ENCODE peak calls at places on chromosomes 2 and 18, in four cellular contexts. Q, G, O and Z are unnamed samples. For H3K4me1, the result is how much of the 10 kb centered on the place peaks cover.

GRCh38 chr2:238866656-238867277 is 18.9 kb downstream of the TWIST2 start:
- DNase-seq in Q (no peak), G (no peak), O (no peak), Z (no peak)

GRCh38 chr2:54139210-54139609 is 23.8 kb downstream of the ACYP2 start:
- DNase-seq in G (no peak), O (peak), Q (no peak), Z (no peak)

GRCh38 chr2:25292408-25292807 is 49.3 kb downstream of the DNMT3A start:
- DNase-seq in G (no peak), O (no peak), Q (no peak), Z (no peak)

GRCh38 chr18:62088146-62088545 is 98.7 kb downstream of the PIGN start:
- DNase-seq in O (no peak), Q (no peak), G (no peak), Z (no peak)

GRCh38 chr18:49055787-49056186 is 105.0 kb upstream of the SMAD7 start:
- DNase-seq in Q (no peak), G (no peak), O (peak), Z (peak)

GRCh38 chr2:161036926-161037325 is 123.3 kb upstream of the TANK start:
- DNase-seq in O (no peak), Q (no peak), G (no peak), Z (no peak)

GRCh38 chr2:109112-109809 is 63.0 kb upstream of the FAM110C start:
- DNase-seq in O (no peak), G (no peak), Q (no peak), Z (no peak)

GRCh38 chr2:27703638-27704341 is 40.1 kb downstream of the SLC4A1AP start:
- DNase-seq in G (peak), Q (peak), O (peak), Z (peak)

GRCh38 chr2:88540346-88540745 is 86.9 kb downstream of the EIF2AK3 start:
- DNase-seq in Q (no peak), O (peak), G (no peak), Z (no peak)

GRCh38 chr18:22471546-22472131 is 53.9 kb upstream of the CTAGE1 start:
- DNase-seq in Q (peak), O (peak), G (no peak), Z (peak)

GRCh38 chr2:152743004-152743403 is 24.6 kb downstream of the ARL6IP6 start:
- DNase-seq in G (peak), O (no peak), Q (no peak), Z (peak)

GRCh38 chr2:42339191-42339912 is 21.7 kb downstream of the COX7A2L start:
- DNase-seq in Q (no peak), O (no peak), G (no peak), Z (no peak)

GRCh38 chr2:232699110-232699509 is 2.0 kb downstream of the GIGYF2 start:
- DNase-seq in Q (no peak), G (no peak), O (no peak), Z (no peak)

GRCh38 chr2:144249035-144249637 is 270.8 kb downstream of the ZEB2 start:
- DNase-seq in O (no peak), Q (no peak), G (no peak), Z (no peak)

GRCh38 chr2:55148269-55148668 is 83.8 kb downstream of the CLHC1 start:
- DNase-seq in Q (no peak), G (no peak), O (peak), Z (no peak)

GRCh38 chr2:148642891-148643416 is 1.6 kb upstream of the EPC2 start:
- DNase-seq in O (no peak), Q (peak), G (no peak), Z (no peak)

GRCh38 chr2:57396364-57397098 is 650.1 kb upstream of the VRK2 start:
- DNase-seq in O (no peak), G (no peak), Q (no peak), Z (no peak)

GRCh38 chr18:36298113-36298701 is 694 bp downstream of the FHOD3 start:
- DNase-seq in Q (no peak), G (no peak), O (no peak), Z (no peak)

GRCh38 chr2:70111752-70112591 is 24.7 kb downstream of the PCBP1 start:
- DNase-seq in O (peak), Q (no peak), G (no peak), Z (peak)

GRCh38 chr2:26542194-26542455 is 64.2 kb upstream of the OTOF start:
- DNase-seq in G (no peak), Q (no peak), O (no peak), Z (no peak)

GRCh38 chr18:48137354-48138208 is 207.1 kb upstream of the SMAD2 start:
- DNase-seq in G (no peak), Q (peak), O (no peak), Z (no peak)

GRCh38 chr2:102061962-102062795 is 70.4 kb downstream of the IL1R2 start:
- DNase-seq in Q (no peak), G (no peak), O (peak), Z (no peak)

GRCh38 chr2:218000137-218000536 is 2.7 kb downstream of the TNS1 start:
- DNase-seq in O (peak), Q (peak), G (no peak), Z (no peak)

GRCh38 chr18:34661464-34662087 is 48.5 kb upstream of the DTNA start:
- DNase-seq in Q (no peak), G (peak), O (peak), Z (peak)

GRCh38 chr2:121490734-121491133 is 39.9 kb upstream of the RNU4ATAC start:
- DNase-seq in O (no peak), Q (no peak), G (no peak), Z (no peak)

GRCh38 chr2:173760553-173760952 is 204.6 kb downstream of the SP3 start:
- DNase-seq in G (no peak), O (peak), Q (no peak), Z (no peak)

GRCh38 chr2:159252905-159253304 is 33.6 kb downstream of the WDSUB1 start:
- DNase-seq in G (no peak), O (no peak), Q (no peak), Z (no peak)

GRCh38 chr2:211347328-211347727 is 790.9 kb downstream of the CPS1 start:
- DNase-seq in G (no peak), O (no peak), Q (no peak), Z (no peak)

GRCh38 chr2:66346241-66346664 is 88.7 kb upstream of the MEIS1 start:
- DNase-seq in O (no peak), G (no peak), Q (no peak), Z (no peak)

GRCh38 chr2:218713922-218714321 is 3.3 kb downstream of the TTLL4 start:
- DNase-seq in Q (no peak), O (no peak), G (no peak), Z (no peak)

GRCh38 chr2:220293966-220294365 is 666.5 kb downstream of the SLC4A3 start:
- DNase-seq in Q (no peak), O (no peak), G (no peak), Z (no peak)

GRCh38 chr2:45339253-45339652 is 271.8 kb downstream of the SRBD1 start:
- DNase-seq in O (no peak), G (no peak), Q (no peak), Z (no peak)

GRCh38 chr2:71716697-71717624 is 263.6 kb downstream of the DYSF start:
- DNase-seq in Q (no peak), O (peak), G (no peak), Z (no peak)

GRCh38 chr2:37993135-37993534 is 68.0 kb downstream of the RMDN2 start:
- DNase-seq in G (no peak), O (peak), Q (no peak), Z (peak)

GRCh38 chr18:45255142-45255890 is 360.0 kb upstream of the SLC14A2 start:
- DNase-seq in O (peak), G (no peak), Q (peak), Z (no peak)

GRCh38 chr2:127859712-127860085 is 1.7 kb upstream of the POLR2D start:
- DNase-seq in Q (no peak), O (no peak), G (no peak), Z (peak)

GRCh38 chr18:74264303-74265020 is 27.3 kb downstream of the CYB5A start:
- DNase-seq in O (no peak), Q (no peak), G (no peak), Z (no peak)

GRCh38 chr18:30454920-30455319 is 587.6 kb downstream of the DSC3 start:
- DNase-seq in G (no peak), Q (no peak), O (no peak), Z (no peak)
- H3K27ac ChIP-seq in G (no peak), Q (no peak), O (no peak), Z (no peak)

DNA sequence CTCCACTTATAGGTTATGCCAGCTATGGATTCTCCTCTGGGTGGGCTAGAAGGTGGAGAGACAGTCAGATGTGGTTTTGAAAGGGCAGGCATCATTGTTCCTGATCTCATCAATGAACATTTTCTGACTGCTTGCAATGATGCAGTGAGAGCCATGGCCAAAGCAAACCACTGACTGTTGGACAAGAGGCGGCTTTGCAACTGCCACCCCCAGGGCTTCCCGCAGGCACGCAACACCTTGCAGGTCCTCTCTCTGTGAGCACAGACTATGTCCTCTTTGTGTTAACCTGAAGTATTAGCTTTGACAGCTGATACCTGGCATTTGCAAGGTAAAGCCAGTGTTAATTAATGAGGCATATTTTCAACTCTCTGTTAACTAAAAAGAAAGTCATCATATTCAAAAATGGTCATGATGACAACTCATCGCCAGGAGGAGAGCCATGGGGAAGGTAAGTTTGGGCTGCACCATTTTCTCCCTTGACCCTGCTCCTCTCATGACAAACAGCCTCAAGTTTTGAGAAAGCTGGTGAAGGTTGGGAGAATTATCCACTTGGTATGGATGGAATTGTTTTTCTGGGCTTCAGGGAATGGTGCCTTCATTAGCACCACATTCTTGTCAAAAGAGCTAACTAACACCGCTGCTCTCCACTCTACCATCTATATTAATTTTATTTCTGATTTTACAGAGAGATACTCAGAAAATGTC is 14.9 kb upstream of the FAM124B start:
- DNase-seq in Q (no peak), G (no peak), O (no peak), Z (no peak)
- H3K4me3 ChIP-seq in Q (no peak), G (no peak), O (no peak), Z (no peak)

DNA sequence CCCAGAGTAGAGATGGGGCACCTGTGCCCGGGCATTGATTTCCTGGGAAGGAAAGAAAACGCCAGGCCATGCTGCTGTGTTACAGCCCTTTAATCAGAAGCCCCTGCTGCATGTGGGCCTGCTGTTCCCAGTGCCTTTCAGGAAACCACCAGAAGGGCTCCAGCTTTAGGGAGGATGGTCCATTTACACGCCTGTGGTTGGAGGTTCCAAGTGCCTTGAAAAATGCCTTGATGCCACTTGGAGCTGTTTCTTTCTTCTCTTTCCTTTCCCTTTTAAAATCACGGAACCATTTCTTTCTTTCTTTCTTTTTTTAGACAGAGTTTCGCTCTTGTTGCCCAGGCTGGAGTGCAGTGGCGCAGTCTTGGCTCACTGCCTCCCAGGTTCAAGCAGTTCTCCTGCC is 60.5 kb downstream of the AGAP1 start:
- DNase-seq in G (no peak), O (no peak), Q (no peak), Z (no peak)
- H3K4me1 ChIP-seq in G (under half), O (under half), Q (under half), Z (under half)

GRCh38 chr2:43346619-43347018 is 120.2 kb upstream of the ZFP36L2 start:
- DNase-seq in O (no peak), G (no peak), Q (no peak), Z (no peak)

GRCh38 chr2:43345391-43345813 is 119.0 kb upstream of the ZFP36L2 start:
- DNase-seq in G (no peak), Q (no peak), O (no peak), Z (no peak)

GRCh38 chr2:43345872-43346271 is 119.5 kb upstream of the ZFP36L2 start:
- DNase-seq in G (no peak), Q (no peak), O (no peak), Z (no peak)

GRCh38 chr2:43343573-43344304 is 117.3 kb upstream of the ZFP36L2 start:
- DNase-seq in O (peak), G (no peak), Q (peak), Z (no peak)

GRCh38 chr2:43344911-43345373 is 118.5 kb upstream of the ZFP36L2 start:
- DNase-seq in Q (no peak), G (no peak), O (peak), Z (peak)
- H3K27ac ChIP-seq in Q (peak), G (no peak), O (no peak), Z (peak)

GRCh38 chr2:240565267-240566202 is 2.7 kb upstream of the RNPEPL1 start:
- DNase-seq in G (peak), Q (peak), O (peak), Z (peak)
- H3K4me3 ChIP-seq in G (peak), Q (peak), O (no peak), Z (peak)

DNA sequence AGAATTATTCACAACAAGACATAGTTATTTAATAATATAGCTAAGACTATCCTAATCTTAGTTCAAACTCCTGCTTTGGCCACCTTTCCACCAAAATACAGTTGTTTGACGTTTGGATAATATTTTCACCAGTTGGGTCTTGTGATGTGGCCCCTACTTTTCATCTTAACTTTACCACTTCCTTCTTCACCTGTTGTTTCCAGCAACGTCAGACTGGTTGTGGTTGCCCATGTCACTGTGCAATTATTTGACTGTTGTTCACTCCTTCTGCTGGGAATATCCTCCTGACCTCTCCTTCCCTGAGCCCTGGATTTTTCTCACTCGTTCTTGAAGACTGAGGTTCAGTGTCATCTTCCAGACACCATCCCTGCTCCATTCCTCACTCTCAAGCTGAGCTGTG is 132.2 kb upstream of the RASGRP3 start:
- DNase-seq in G (no peak), O (no peak), Q (no peak), Z (no peak)
- H3K4me1 ChIP-seq in G (under half), O (under half), Q (under half), Z (under half)